ENCODE peak calls at places on chromosomes 1 and 21, in four cellular contexts. D is GM23338, B is OCI-LY7, F is HCT116. U is an unnamed sample.

GRCh38 chr1:191839891-191840290 is 318.4 kb upstream of the RGS18 start:
- DNase-seq in F (no peak), D (no peak), B (no peak), U (no peak)

GRCh38 chr1:156581661-156582387 is 2.3 kb downstream of the TTC24 start:
- DNase-seq in F (no peak), D (no peak), B (peak), U (no peak)

GRCh38 chr1:226061793-226062557 is 541 bp upstream of the H3-3A start:
- DNase-seq in D (peak), B (peak), F (no peak), U (peak)

GRCh38 chr1:95033843-95034242 is 38.9 kb downstream of the ALG14 start:
- DNase-seq in D (no peak), F (no peak), B (no peak), U (no peak)

GRCh38 chr1:187621961-187622360 is 793.2 kb downstream of the PLA2G4A start:
- DNase-seq in D (no peak), F (no peak), B (no peak), U (no peak)

GRCh38 chr1:36737767-36738166 is 255.1 kb upstream of the CSF3R start:
- DNase-seq in B (no peak), F (no peak), D (no peak), U (no peak)

GRCh38 chr1:35112668-35113067 is 33.5 kb downstream of the ZMYM1 start:
- DNase-seq in B (peak), F (no peak), D (no peak), U (no peak)

GRCh38 chr1:109639063-109639840 is 16.6 kb upstream of the GSTM4 start:
- DNase-seq in B (no peak), F (no peak), D (no peak), U (no peak)

GRCh38 chr1:60227581-60228252 is 154.1 kb upstream of the C1orf87 start:
- DNase-seq in F (peak), D (no peak), B (no peak), U (no peak)

GRCh38 chr1:227093309-227093708 is 153.2 kb downstream of the COQ8A start:
- DNase-seq in F (no peak), D (no peak), B (no peak), U (no peak)

GRCh38 chr1:83818916-83819315 is 180.0 kb downstream of the TTLL7 start:
- DNase-seq in B (no peak), F (no peak), D (no peak), U (peak)

GRCh38 chr1:173430707-173431662 is 46.1 kb upstream of the PRDX6 start:
- DNase-seq in F (peak), D (peak), B (peak), U (peak)

DNA sequence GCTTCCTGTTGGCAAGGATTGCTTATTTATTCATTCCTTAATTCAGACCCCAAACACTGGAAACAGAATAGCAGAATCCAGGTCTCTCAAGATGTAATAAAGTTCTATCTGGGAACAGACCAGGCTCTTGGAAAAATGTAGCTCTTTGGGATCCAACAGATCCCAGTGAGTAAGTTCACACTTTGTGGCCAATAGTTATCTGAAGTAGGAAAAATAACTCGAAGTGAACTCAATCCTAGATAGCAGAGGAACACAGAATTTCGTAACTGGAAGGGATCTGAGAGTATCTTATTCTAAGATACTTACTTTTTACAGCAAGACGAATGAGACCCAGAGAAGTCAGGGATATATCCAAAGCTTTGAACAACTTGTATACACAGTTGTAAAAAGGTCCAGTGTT is 150.7 kb upstream of the CD34 start:
- DNase-seq in B (no peak), F (no peak), D (no peak), U (no peak)
- TF ChIP-seq EZH2phosphoT487 in B (no peak), F (no peak), D (no peak), U (no peak)

GRCh38 chr1:224402472-224403035 is 32.0 kb downstream of the WDR26 start:
- DNase-seq in B (no peak), D (no peak), F (no peak), U (no peak)

GRCh38 chr1:224399887-224400286 is 34.7 kb downstream of the WDR26 start:
- DNase-seq in D (no peak), F (no peak), B (no peak), U (no peak)
- TF ChIP-seq CTCF in D (no peak), F (no peak), B (no peak), U (no peak)

DNA sequence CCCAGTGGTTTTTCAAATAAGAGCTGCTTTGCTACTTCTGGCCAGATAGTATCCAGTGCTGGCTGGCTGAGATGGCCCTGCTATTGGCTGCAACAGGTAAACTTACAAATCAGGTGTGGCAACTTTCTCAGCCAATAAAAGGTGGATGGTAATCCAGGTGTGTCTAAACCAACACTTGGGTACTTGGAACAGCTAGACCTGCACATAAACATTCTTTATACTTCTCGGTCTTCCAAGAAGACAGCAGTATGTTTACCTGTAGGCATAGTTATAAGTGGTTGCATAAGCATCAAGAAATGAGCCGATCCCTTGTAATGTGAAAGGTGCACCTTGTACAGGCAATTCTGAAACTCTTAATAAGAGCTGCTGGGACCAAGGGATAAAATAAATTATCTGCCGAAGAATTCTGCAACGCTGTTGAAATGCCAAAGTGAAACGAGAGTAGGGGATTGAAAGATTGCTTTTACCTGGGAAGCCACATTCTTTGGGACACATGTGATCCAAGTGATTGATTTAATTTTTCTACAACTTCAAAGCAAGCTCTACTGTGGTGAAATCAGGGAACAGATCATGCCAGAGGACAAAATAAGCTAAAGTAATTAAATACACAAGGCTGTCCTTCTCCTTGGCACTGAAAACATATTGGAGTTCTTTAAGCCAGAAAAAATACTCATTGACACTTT is at the start of gene CLDN8:
- DNase-seq in F (no peak), B (no peak), D (no peak), U (no peak)
- TF ChIP-seq EZH2phosphoT487 in F (no peak), B (no peak), D (no peak), U (no peak)

DNA sequence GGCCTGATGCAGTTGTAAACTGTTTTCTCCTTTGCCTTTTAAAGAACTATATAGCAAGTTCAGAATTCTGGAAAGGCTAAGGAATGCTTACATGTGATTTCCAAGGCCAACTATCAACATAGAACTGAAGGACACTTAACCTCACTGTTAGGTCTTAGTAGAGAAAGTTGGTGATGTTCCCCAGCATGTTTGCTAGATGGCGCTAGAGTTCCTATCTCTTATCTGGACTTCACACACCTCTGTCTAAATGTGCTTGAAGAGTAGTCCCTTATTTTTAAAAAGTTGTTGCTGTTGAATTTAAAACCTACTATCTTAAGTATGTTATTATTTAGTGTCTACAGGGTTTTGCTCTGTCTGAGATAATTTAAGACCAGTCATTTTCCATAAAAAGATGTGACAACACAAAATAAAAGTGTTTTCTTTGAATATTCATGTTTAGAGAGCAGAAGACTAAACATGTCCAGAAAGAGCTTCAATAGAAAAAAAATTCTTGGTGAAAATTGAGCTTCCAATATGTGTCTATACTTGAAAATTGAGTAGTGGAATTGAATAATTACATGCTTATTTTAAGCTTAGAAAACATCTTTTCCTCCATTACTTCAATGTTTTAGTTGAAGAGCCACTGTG is 237.3 kb downstream of the S1PR1 start:
- DNase-seq in F (peak), B (peak), D (peak), U (peak)
- TF ChIP-seq CTCF in F (no peak), B (peak), D (peak), U (peak)

GRCh38 chr21:39022035-39022900 is 161.0 kb downstream of the PSMG1 start:
- DNase-seq in F (no peak), B (no peak), D (no peak), U (no peak)

GRCh38 chr21:39021475-39021832 is 161.8 kb downstream of the PSMG1 start:
- DNase-seq in D (no peak), F (no peak), B (no peak), U (no peak)

GRCh38 chr21:39024538-39024937 is 158.7 kb downstream of the PSMG1 start:
- DNase-seq in F (no peak), B (no peak), D (no peak), U (no peak)

GRCh38 chr21:39025198-39025597 is 158.1 kb downstream of the PSMG1 start:
- DNase-seq in D (no peak), B (no peak), F (no peak), U (no peak)

DNA sequence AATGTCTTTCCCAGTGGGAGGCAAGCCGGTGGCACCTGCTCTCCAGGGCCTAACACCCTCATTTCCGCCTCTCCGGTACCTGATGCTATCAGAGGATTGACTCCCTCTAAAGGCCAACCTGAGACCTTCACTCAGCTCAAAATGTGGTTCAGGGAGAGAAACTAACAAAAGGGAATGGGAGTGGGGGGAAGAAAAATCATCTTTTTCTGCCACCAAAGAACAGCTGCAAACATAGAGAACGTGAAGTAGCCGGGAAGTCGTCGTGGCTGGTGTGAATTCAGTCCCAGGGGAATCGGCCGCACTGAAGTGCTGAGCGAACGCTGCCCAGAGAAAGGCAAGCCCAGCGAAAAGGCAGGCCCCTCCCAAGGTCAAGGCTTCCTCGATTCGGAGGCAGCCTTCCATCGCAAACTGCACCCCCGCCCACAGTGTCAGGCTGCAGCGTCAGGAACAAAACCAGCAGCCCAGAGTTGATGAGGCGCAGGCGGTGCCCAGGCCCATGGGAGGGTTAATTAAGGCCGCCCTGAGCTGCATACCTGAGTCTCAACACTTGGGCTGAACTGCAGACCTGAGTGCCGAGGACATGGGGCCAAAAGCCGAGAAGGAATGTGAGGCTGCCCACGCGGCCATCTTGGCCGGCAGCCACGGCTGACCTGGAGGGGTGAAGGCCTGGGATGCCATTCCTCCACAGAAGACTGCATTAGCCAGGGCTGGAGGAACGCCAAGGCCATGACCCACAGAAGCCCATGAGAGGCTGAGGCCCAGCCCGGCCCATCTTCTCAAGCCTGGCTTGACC is 160.2 kb downstream of the PSMG1 start:
- DNase-seq in D (peak), F (no peak), B (no peak), U (no peak)
- TF ChIP-seq EZH2phosphoT487 in D (no peak), F (no peak), B (no peak), U (no peak)

DNA sequence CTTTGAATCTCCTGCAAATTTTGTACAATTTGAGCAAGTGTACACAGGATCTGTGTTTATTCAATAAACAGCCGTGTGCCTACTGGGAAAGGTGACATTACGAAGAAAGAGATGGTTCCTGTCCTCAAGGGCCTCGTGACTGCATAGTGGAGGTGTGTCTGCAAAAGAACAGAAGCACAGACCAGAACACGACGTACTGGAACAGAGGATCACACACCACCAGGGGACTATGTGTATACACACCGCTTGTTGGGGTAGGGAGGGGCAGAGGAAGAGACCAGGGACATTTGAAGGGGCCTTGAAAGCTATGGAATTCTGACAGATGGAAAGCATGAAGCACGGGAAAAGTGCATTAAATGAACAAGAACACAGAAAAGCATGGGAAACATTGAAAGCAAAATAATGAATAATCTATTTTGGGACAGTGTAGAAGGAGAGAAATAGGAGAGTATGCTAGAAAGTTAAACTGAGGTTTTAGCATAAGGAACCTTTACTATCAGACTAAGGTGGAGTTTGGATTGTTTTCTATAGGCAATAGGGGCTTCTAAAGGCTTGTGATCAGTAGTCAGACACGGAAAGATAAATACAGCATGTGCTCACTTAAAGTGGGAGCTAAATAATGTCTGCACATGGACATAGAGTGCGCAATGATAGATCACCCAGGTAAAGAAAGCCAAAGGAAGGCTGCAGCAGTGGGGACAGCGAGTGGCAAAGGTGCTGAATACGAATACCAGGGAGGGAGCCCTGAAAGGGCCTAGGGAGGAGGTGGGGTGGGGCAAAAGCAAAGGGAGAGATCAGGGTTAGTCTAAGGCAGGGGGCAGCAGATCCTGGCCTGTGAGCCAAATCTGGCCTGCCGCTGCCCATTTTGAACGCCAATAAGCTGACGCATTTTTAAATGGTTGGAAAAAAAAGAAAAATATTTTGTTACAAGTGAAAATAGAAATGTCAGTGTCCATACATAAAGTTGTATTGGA is 11.0 kb downstream of the JAK1 start:
- DNase-seq in B (peak), F (no peak), D (peak), U (peak)
- TF ChIP-seq CTCF in B (peak), F (no peak), D (peak), U (no peak)

U was measured in hepatocyte.